ENCODE peak calls at places on chromosomes 5 and 9, in six cellular contexts. I is stomach, G is A549, V is tibial nerve, L is SK-N-SH, M is H1. E is an unnamed sample.

GRCh38 chr9:28032178-28032532 is 458.9 kb upstream of the C9orf72 start:
- DNase-seq in I (no peak), G (no peak), V (no peak), L (peak; percentile 14), M (no peak), E (no peak)

GRCh38 chr5:93621340-93621872 is 38.4 kb downstream of the NR2F1 start:
- DNase-seq in I (peak; percentile 53), G (peak; percentile 89), V (peak; percentile 40), L (peak; percentile 88), M (peak; percentile 87), E (peak; percentile 89)

GRCh38 chr5:133469846-133470245 is 142.5 kb downstream of the FSTL4 start:
- DNase-seq in I (no peak), G (no peak), V (no peak), L (no peak), M (no peak), E (no peak)

GRCh38 chr9:114513050-114513951 is 8.0 kb upstream of the WHRN start:
- DNase-seq in I (no peak), G (no peak), V (no peak), L (no peak), M (no peak), E (no peak)

GRCh38 chr5:7763621-7764072 is 87.3 kb downstream of the CFAP90 start:
- DNase-seq in I (no peak), G (no peak), V (no peak), L (no peak), M (no peak), E (no peak)

GRCh38 chr9:127875306-127875966 is 2.0 kb downstream of the AK1 start:
- DNase-seq in I (no peak), G (no peak), V (no peak), L (no peak), M (no peak), E (peak; percentile 66)

GRCh38 chr5:1786621-1787471 is 12.8 kb downstream of the MRPL36 start:
- DNase-seq in I (no peak), G (no peak), V (no peak), L (no peak), M (no peak), E (peak; percentile 41)

GRCh38 chr9:114805670-114806551 is at the start of gene TNFSF15:
- DNase-seq in I (peak; percentile 71), G (peak; percentile 40), V (no peak), L (no peak), M (peak; percentile 60), E (peak; percentile 63)

GRCh38 chr5:30605693-30606268 is 587.7 kb upstream of the CDH6 start:
- DNase-seq in I (no peak), G (no peak), V (no peak), L (no peak), M (no peak), E (no peak)

GRCh38 chr5:35811108-35811741 is 45.5 kb upstream of the IL7R start:
- DNase-seq in I (no peak), G (no peak), V (no peak), L (no peak), M (no peak), E (no peak)

GRCh38 chr5:89936576-89936975 is 473.0 kb downstream of the CETN3 start:
- DNase-seq in I (no peak), G (no peak), V (no peak), L (no peak), M (no peak), E (no peak)

GRCh38 chr5:135243194-135244191 is 155.5 kb downstream of the MACROH2A1 start:
- DNase-seq in I (peak; percentile 25), G (no peak), V (no peak), L (peak; percentile 85), M (peak; percentile 41), E (peak; percentile 97)

GRCh38 chr5:27124590-27124989 is 86.2 kb upstream of the CDH9 start:
- DNase-seq in I (no peak), G (peak; percentile 21), V (no peak), L (peak; percentile 45), M (no peak), E (no peak)

GRCh38 chr9:7258688-7259396 is 501.1 kb downstream of the KDM4C start:
- DNase-seq in I (no peak), G (no peak), V (no peak), L (peak; percentile 7), M (no peak), E (no peak)

GRCh38 chr5:3843691-3844090 is 248.1 kb downstream of the IRX1 start:
- DNase-seq in I (no peak), G (no peak), V (no peak), L (no peak), M (no peak), E (no peak)

GRCh38 chr5:162289489-162289888 is 221.9 kb downstream of the GABRG2 start:
- DNase-seq in I (no peak), G (no peak), V (no peak), L (no peak), M (no peak), E (no peak)

GRCh38 chr5:134553816-134554215 is 28.3 kb downstream of the JADE2 start:
- DNase-seq in I (no peak), G (no peak), V (no peak), L (peak; percentile 78), M (no peak), E (no peak)

GRCh38 chr5:75055727-75056144 is 3.4 kb upstream of the GCNT4 start:
- DNase-seq in I (no peak), G (peak; percentile 14), V (no peak), L (no peak), M (peak; percentile 60), E (no peak)

GRCh38 chr9:2235623-2236022 is 220.5 kb downstream of the SMARCA2 start:
- DNase-seq in I (no peak), G (no peak), V (no peak), L (no peak), M (no peak), E (no peak)

GRCh38 chr9:77158772-77159513 is 18.4 kb upstream of the VPS13A start:
- DNase-seq in I (no peak), G (no peak), V (no peak), L (no peak), M (no peak), E (no peak)

GRCh38 chr5:175671013-175671412 is 13.1 kb downstream of the HRH2 start:
- DNase-seq in I (peak; percentile 51), G (no peak), V (no peak), L (no peak), M (no peak), E (no peak)

GRCh38 chr5:77354454-77354853 is 137.7 kb downstream of the WDR41 start:
- DNase-seq in I (no peak), G (no peak), V (no peak), L (no peak), M (no peak), E (no peak)

GRCh38 chr5:175822225-175822624 is 49.2 kb upstream of the CPLX2 start:
- DNase-seq in I (no peak), G (no peak), V (no peak), L (no peak), M (no peak), E (no peak)

GRCh38 chr9:95497772-95498171 is 19.0 kb downstream of the PTCH1 start:
- DNase-seq in I (no peak), G (no peak), V (no peak), L (no peak), M (no peak), E (no peak)

GRCh38 chr5:4907636-4908035 is 232.5 kb upstream of the ADAMTS16 start:
- DNase-seq in I (no peak), G (no peak), V (no peak), L (no peak), M (no peak), E (no peak)

DNA sequence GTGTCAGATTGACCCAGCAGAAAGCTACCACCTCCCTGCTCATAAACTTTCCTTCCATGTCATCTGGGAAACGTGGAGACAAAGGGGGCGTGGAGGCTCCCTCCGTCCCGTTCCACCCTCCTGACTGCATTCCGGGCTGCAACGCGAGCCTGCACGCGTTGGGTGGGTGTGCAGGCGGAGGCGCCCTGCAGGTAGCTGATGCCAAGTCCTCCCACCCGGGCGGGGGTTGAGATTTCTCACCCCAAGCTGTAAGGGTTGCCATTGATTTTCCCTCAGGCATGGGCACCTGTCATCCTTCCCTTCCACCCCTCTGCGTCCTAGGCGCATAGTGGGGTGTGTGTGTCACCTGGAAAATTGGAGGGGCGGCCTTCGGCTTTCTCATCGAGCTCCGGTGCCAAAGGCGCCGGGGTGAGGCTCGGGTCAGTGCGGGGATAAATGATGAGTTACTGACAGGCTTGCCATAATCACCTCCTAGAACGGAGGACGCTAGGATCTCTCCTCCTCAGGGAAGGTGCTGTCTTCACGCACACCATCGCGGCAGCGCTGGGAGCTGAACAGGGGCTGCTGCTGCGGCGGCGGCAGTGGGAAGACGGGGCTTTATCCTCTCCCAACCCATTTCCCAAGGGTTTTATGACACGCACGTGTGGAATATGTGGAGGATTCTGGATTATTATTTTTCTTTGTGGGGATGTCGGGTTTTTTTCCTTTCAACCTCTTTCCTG is 934 bp downstream of the PLPPR1 start:
- DNase-seq in I (no peak), G (no peak), V (no peak), L (peak; percentile 4), M (no peak), E (no peak)
- TF ChIP-seq EP300 in I (no peak), G (no peak), V (no peak), L (no peak), M (no peak), E (no peak)

DNA sequence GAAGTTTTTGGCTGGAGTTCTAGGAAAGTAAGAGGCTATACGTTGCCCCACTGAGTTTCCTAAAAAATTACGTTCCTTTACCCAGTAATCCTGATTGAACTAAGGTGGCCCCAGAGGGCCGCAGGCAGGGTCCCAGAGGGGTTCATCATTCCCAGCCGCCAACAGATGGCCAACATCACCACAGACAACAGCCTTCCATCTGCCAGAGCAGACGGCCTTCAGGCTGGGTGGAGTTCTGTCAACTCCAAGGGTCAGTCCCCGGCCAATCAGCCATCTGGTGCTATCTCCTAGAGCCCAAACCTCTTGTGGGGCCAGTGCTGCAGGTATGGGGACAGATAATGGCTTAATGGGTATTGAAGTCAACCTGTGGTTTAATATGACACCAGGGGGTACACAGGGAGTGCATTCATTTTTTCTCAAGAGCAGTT is 30.4 kb downstream of the TBC1D2 start:
- DNase-seq in I (no peak), G (no peak), V (no peak), L (no peak), M (no peak), E (peak; percentile 28)
- TF ChIP-seq EP300 in I (no peak), G (no peak), V (no peak), L (no peak), M (no peak), E (no peak)

GRCh38 chr5:68290260-68290674 is 74.7 kb downstream of the PIK3R1 start:
- DNase-seq in I (peak; percentile 52), G (no peak), V (no peak), L (peak; percentile 60), M (no peak), E (peak; percentile 80)
- TF ChIP-seq EP300 in I (no peak), G (no peak), V (no peak), L (no peak), M (no peak), E (no peak)

DNA sequence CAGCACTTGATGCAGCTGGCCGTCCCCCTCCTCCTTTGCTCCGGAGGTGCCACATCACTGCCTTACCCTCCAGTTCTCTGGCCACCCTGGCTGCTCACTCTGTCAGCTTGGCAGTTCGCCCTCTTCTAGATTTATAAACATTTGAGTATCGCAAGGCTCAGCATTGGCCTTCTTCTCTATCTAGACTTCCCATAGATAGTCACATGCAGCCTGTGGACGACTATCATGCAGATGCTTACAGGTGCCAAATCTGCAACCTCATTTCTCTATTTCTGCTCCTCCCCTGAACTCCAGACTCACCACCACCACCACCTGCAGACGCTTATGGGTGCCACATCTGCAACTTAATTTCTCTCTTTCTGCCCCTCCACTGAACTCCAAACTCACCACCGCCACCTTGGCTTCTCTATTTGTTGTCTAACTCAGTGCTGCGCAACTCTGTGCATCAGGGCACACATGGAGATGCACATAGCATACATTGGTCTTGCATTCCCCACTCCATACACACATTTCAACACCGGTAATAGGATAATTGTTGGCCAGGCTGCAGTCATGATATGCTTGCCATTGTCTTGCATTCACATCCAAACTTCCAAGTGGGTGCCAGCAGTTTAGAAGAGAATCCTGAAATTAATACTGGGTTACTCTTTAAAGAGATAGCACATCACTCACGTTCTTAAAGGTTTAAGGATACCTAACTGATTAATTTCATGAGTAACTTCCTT is 1.9 kb upstream of the DAP start:
- DNase-seq in I (no peak), G (no peak), V (no peak), L (no peak), M (no peak), E (no peak)
- TF ChIP-seq EP300 in I (no peak), G (no peak), V (no peak), L (no peak), M (no peak), E (no peak)